ENCODE peak calls at places on chromosomes 16 and 17, in four cellular contexts. E is A549, H is PC-9, C is lung. O is an unnamed sample. For H3K4me1, the result is how much of the 10 kb centered on the place peaks cover.

GRCh38 chr16:65790768-65791167 is 575.7 kb upstream of the CDH5 start:
- DNase-seq in E (no peak), H (no peak), C (no peak), O (no peak)

GRCh38 chr17:66089764-66090163 is 102.2 kb downstream of the CEP112 start:
- DNase-seq in E (no peak), H (no peak), C (no peak), O (no peak)

GRCh38 chr17:82787081-82787848 is 35.4 kb downstream of the TBCD start:
- DNase-seq in E (no peak), H (no peak), C (no peak), O (no peak)

GRCh38 chr17:78897639-78897996 is 5.4 kb downstream of the CEP295NL start:
- DNase-seq in E (no peak), H (no peak), C (no peak), O (no peak)

GRCh38 chr17:80008383-80008840 is 27.3 kb downstream of the TBC1D16 start:
- DNase-seq in E (peak), H (peak), C (peak), O (no peak)

GRCh38 chr17:10171057-10171456 is 27.3 kb downstream of the GAS7 start:
- DNase-seq in E (no peak), H (no peak), C (no peak), O (no peak)

GRCh38 chr16:57479422-57480126 is 6.7 kb downstream of the DOK4 start:
- DNase-seq in E (no peak), H (no peak), C (no peak), O (no peak)

GRCh38 chr16:50371936-50372595 is 3.3 kb upstream of the BRD7 start:
- DNase-seq in E (no peak), H (no peak), C (no peak), O (no peak)

GRCh38 chr17:43892672-43892975 is 14.7 kb downstream of the MPP2 start:
- DNase-seq in E (no peak), H (no peak), C (no peak), O (no peak)

GRCh38 chr17:61260061-61260797 is 139.4 kb upstream of the TBX2 start:
- DNase-seq in E (no peak), H (no peak), C (no peak), O (no peak)

GRCh38 chr17:59406278-59406677 is 74.8 kb downstream of the YPEL2 start:
- DNase-seq in E (no peak), H (no peak), C (no peak), O (no peak)

GRCh38 chr16:66188786-66189725 is 177.4 kb upstream of the CDH5 start:
- DNase-seq in E (no peak), H (no peak), C (no peak), O (no peak)

GRCh38 chr17:46009681-46010596 is 10.9 kb downstream of the STH start:
- DNase-seq in E (peak), H (no peak), C (no peak), O (no peak)

GRCh38 chr17:2814049-2814448 is 17.8 kb downstream of the RAP1GAP2 start:
- DNase-seq in E (no peak), H (no peak), C (no peak), O (no peak)

GRCh38 chr17:12928736-12929135 is 89.1 kb downstream of the ELAC2 start:
- DNase-seq in E (no peak), H (no peak), C (no peak), O (no peak)

GRCh38 chr16:3825103-3825502 is 55.4 kb downstream of the CREBBP start:
- DNase-seq in E (no peak), H (peak), C (no peak), O (no peak)

GRCh38 chr16:35173295-35173694 is 1713.9 kb downstream of the TP53TG3F start:
- DNase-seq in E (no peak), H (no peak), C (no peak), O (no peak)

GRCh38 chr17:54971147-54971546 is 2.6 kb downstream of the STXBP4 start:
- DNase-seq in E (no peak), H (no peak), C (no peak), O (no peak)

GRCh38 chr16:15996432-15997109 is 47.2 kb downstream of the ABCC1 start:
- DNase-seq in E (peak), H (peak), C (peak), O (no peak)

GRCh38 chr16:29993191-29993902 is 2.1 kb downstream of the HIRIP3 start:
- DNase-seq in E (no peak), H (no peak), C (no peak), O (no peak)

GRCh38 chr17:14926526-14927122 is 338.5 kb downstream of the PMP22 start:
- DNase-seq in E (peak), H (peak), C (peak), O (no peak)

GRCh38 chr17:57211543-57211942 is 44.8 kb upstream of the MSI2 start:
- DNase-seq in E (peak), H (no peak), C (no peak), O (no peak)

GRCh38 chr17:57255776-57256681 is at the start of gene MSI2:
- DNase-seq in E (peak), H (peak), C (peak), O (peak)

GRCh38 chr16:7185689-7186088 is 147.0 kb upstream of the RBFOX1 start:
- DNase-seq in E (no peak), H (no peak), C (no peak), O (no peak)

GRCh38 chr17:48767263-48767774 is 38.8 kb upstream of the HOXB13 start:
- DNase-seq in E (no peak), H (no peak), C (no peak), O (no peak)

GRCh38 chr16:1154887-1155331 is 2.0 kb downstream of the CACNA1H start:
- DNase-seq in E (peak), H (no peak), C (no peak), O (no peak)

GRCh38 chr17:77959926-77960521 is 1.5 kb downstream of the TNRC6C start:
- DNase-seq in E (no peak), H (no peak), C (no peak), O (no peak)

GRCh38 chr17:75414488-75414887 is 9.0 kb upstream of the GRB2 start:
- DNase-seq in E (no peak), H (no peak), C (no peak), O (no peak)

GRCh38 chr17:67080804-67081203 is 36.5 kb downstream of the CACNG1 start:
- DNase-seq in E (no peak), H (no peak), C (no peak), O (no peak)

DNA sequence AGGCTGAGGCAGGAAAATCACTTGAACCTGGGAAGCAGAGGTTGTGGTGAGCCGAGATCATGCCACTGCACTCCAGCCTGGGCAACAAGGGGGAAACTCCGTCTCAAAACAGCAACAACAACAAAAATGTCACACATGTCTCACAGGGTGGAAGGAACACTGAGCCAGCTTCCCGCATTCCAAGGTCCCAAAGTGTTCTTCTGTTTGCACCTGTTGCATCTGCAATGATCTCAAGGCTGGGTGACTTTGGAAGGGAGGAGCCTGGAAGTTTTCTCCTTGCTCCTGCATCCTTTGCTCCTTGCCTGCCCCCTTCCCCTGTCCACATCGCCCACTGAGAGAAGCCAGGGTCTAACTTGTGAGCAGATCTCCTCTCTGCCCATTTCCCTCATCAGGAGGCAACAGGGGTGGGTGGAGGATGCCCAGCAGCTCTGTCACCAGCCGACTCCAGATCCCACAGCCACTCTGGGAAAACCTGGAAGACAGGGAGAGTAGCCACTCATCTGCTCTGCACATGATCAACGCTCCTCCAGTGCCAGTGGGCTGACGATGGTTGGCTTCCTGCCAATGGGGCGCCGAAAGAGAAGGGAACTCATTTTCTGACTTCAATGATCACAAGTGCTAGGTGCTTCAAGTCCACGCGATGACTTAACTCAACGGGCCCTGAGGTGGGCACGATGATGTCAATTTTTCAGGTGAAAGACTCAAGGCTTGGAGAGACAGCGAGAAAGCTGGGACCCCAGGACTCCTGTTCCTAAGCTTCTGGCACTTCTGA is 12.6 kb downstream of the CHST6 start:
- DNase-seq in E (no peak), H (no peak), C (no peak), O (no peak)
- H3K4me1 ChIP-seq in E (under half), H (half or more), C (under half), O (under half)

GRCh38 chr16:8630205-8630953 is 8.9 kb downstream of the METTL22 start:
- DNase-seq in E (no peak), H (no peak), C (no peak), O (no peak)

GRCh38 chr16:8631373-8631772 is 9.9 kb downstream of the METTL22 start:
- DNase-seq in E (no peak), H (no peak), C (no peak), O (no peak)

GRCh38 chr16:8631818-8632217 is 10.3 kb downstream of the METTL22 start:
- DNase-seq in E (no peak), H (no peak), C (no peak), O (no peak)

GRCh38 chr16:8634991-8635736 is 13.7 kb downstream of the METTL22 start:
- DNase-seq in E (peak), H (no peak), C (no peak), O (no peak)

GRCh38 chr16:8632675-8633182 is 11.2 kb downstream of the METTL22 start:
- DNase-seq in E (no peak), H (no peak), C (peak), O (no peak)
- H3K27ac ChIP-seq in E (no peak), H (no peak), C (no peak), O (peak)

DNA sequence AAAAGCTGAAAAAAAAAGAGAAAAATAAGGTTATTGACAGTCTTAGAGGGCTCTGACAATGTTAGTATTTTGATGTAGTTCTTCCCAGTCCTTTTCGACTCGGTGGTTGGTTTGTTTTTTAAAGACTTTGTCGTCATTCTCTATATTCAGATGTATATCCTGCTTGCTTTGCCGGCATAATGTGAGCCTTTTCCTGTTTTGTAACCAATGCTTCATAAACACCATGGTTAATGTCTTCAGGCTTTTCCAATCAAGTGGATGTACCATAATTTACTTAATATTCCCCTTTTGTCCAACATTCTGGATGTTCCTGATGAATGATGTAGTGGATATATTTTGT is 45.4 kb downstream of the RAI1 start:
- DNase-seq in E (no peak), H (no peak), C (no peak), O (no peak)
- H3K4me1 ChIP-seq in E (half or more), H (half or more), C (under half), O (under half)

GRCh38 chr16:46803373-46803772 is 27.6 kb downstream of the C16orf87 start:
- DNase-seq in E (no peak), H (no peak), C (no peak), O (no peak)
- H3K27ac ChIP-seq in E (no peak), H (no peak), C (no peak), O (no peak)

GRCh38 chr16:84617631-84618427 is at the start of gene COTL1:
- DNase-seq in E (peak), H (peak), C (peak), O (peak)

GRCh38 chr16:84618428-84619102 is 687 bp upstream of the COTL1 start:
- DNase-seq in E (peak), H (peak), C (no peak), O (no peak)

GRCh38 chr16:84617068-84617630 is 729 bp downstream of the COTL1 start:
- DNase-seq in E (no peak), H (peak), C (no peak), O (no peak)

GRCh38 chr16:84614914-84615813 is 2.7 kb downstream of the COTL1 start:
- DNase-seq in E (no peak), H (no peak), C (no peak), O (no peak)

GRCh38 chr16:84616515-84616914 is 1.4 kb downstream of the COTL1 start:
- DNase-seq in E (no peak), H (no peak), C (no peak), O (no peak)
- H3K4me1 ChIP-seq in E (under half), H (under half), C (under half), O (under half)

DNA sequence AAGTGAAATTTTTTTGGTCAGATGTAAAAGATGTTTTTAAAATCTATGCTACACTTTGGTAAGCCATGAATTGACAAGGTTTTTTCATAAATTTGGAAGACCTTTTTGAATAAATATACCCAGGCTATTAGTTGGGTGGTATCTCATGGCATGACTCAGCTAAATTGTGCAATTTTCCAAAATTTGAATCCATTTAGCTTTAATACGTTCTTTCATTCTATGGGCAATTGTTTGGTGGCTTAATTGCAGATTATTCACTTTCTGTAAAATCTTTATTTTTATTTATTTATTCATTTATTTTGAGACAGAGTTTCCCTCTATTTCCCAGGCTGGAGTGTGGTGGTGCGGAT is 82.8 kb upstream of the TNRC6A start:
- DNase-seq in E (peak), H (no peak), C (no peak), O (no peak)
- H3K27ac ChIP-seq in E (peak), H (peak), C (no peak), O (no peak)

O was measured in thoracic aorta.